ENCODE peak calls at places on chromosomes 13 and 19, in eight cellular contexts. A is fibroblast of villous mesenchyme, R is IMR-90, W is NCI-H1436, I is activated T-cell treated with anti-CD3 and anti-CD28 coated beads for 1 hour, J is G401, C is NCI-H2081 treated with DMSO at 0.1 percent for 48 hours, O is heart left ventricle. V is an unnamed sample.

GRCh38 chr13:104553156-104553555 is 1486.9 kb upstream of the SLC10A2 start:
- DNase-seq in R (peak), A (no peak), J (no peak), C (no peak), W (no peak), O (no peak), I (no peak), V (peak)

GRCh38 chr13:102696465-102696864 is 1.6 kb upstream of the METTL21C start:
- DNase-seq in O (no peak), C (no peak), I (no peak), A (no peak), W (no peak), R (no peak), J (no peak), V (no peak)

GRCh38 chr19:1239796-1240737 is 1.5 kb upstream of the ATP5F1D start:
- DNase-seq in O (peak), I (peak), W (peak), C (peak), J (peak), A (peak), R (peak), V (peak)

GRCh38 chr19:7871280-7871529 is 3.0 kb downstream of the PRR36 start:
- DNase-seq in A (no peak), C (no peak), W (no peak), O (no peak), J (no peak), R (no peak), I (no peak), V (no peak)

GRCh38 chr13:64274481-64275217 is 2859.0 kb upstream of the PCDH20 start:
- DNase-seq in O (no peak), R (peak), W (no peak), J (no peak), I (no peak), C (no peak), A (no peak), V (peak)

GRCh38 chr13:27954406-27954851 is 14.7 kb downstream of the CDX2 start:
- DNase-seq in O (no peak), C (no peak), W (no peak), A (peak), R (no peak), I (no peak), J (no peak), V (no peak)

GRCh38 chr19:55451163-55451521 is 8.0 kb upstream of the SHISA7 start:
- DNase-seq in A (no peak), W (no peak), J (no peak), R (no peak), C (no peak), O (no peak), I (no peak), V (no peak)

GRCh38 chr19:48806518-48806817 is 4.4 kb downstream of the BCAT2 start:
- DNase-seq in R (no peak), O (peak), A (no peak), C (no peak), J (peak), W (peak), I (no peak), V (no peak)

GRCh38 chr19:39828015-39828633 is 5.8 kb downstream of the DYRK1B start:
- DNase-seq in A (no peak), I (no peak), J (no peak), R (no peak), W (no peak), C (no peak), O (no peak), V (no peak)

GRCh38 chr19:55161571-55162322 is 4.2 kb upstream of the TNNI3 start:
- DNase-seq in R (no peak), J (no peak), C (no peak), A (no peak), I (no peak), W (no peak), O (no peak), V (no peak)

GRCh38 chr13:99014391-99014988 is 36.6 kb upstream of the DOCK9 start:
- DNase-seq in J (peak), C (no peak), O (no peak), I (no peak), W (no peak), R (no peak), A (no peak), V (no peak)

GRCh38 chr13:98761126-98761978 is 8.9 kb upstream of the SLC15A1 start:
- DNase-seq in O (no peak), C (no peak), J (no peak), I (no peak), W (no peak), A (peak), R (peak), V (peak)

GRCh38 chr19:42303876-42304275 is 1.5 kb upstream of the PAFAH1B3 start:
- DNase-seq in I (no peak), O (no peak), C (no peak), J (no peak), R (no peak), A (no peak), W (no peak), V (no peak)

GRCh38 chr13:20825476-20825875 is 51.7 kb upstream of the EEF1AKMT1 start:
- DNase-seq in O (no peak), I (no peak), R (peak), J (no peak), W (no peak), C (no peak), A (peak), V (peak)

GRCh38 chr13:113967729-113968462 is 6.0 kb downstream of the C13orf46 start:
- DNase-seq in O (peak), W (no peak), R (no peak), A (no peak), I (no peak), J (no peak), C (no peak), V (no peak)

GRCh38 chr19:9342610-9343304 is 18.8 kb downstream of the ZNF559 start:
- DNase-seq in I (no peak), O (no peak), J (no peak), W (no peak), R (no peak), A (no peak), C (no peak), V (peak)

GRCh38 chr19:39936622-39937021 is 2.2 kb upstream of the FCGBP start:
- DNase-seq in O (no peak), A (no peak), R (no peak), W (no peak), I (no peak), J (no peak), C (no peak), V (no peak)

GRCh38 chr13:59345316-59345715 is 818.4 kb downstream of the DIAPH3 start:
- DNase-seq in O (peak), J (no peak), A (no peak), W (no peak), C (no peak), I (no peak), R (no peak), V (peak)

GRCh38 chr13:23656637-23657036 is 86.4 kb downstream of the TNFRSF19 start:
- DNase-seq in C (no peak), A (peak), O (peak), J (no peak), W (no peak), R (peak), I (no peak), V (peak)

GRCh38 chr13:59364508-59365187 is 799.1 kb downstream of the DIAPH3 start:
- DNase-seq in O (no peak), I (no peak), W (no peak), C (no peak), A (no peak), R (no peak), J (no peak), V (no peak)

GRCh38 chr19:3434630-3435553 is 45.4 kb downstream of the SMIM24 start:
- DNase-seq in C (peak), O (peak), W (peak), I (peak), R (peak), A (peak), J (peak), V (peak)

GRCh38 chr19:6586056-6586455 is 4.9 kb downstream of the CD70 start:
- DNase-seq in A (no peak), I (no peak), J (no peak), W (no peak), R (no peak), O (no peak), C (no peak), V (no peak)

GRCh38 chr13:66427330-66427990 is 802.7 kb downstream of the PCDH9 start:
- DNase-seq in C (no peak), J (no peak), O (no peak), R (no peak), A (no peak), I (no peak), W (no peak), V (peak)

GRCh38 chr13:85074543-85075313 is 724.5 kb downstream of the SLITRK6 start:
- DNase-seq in O (no peak), I (no peak), R (no peak), C (no peak), W (no peak), A (no peak), J (no peak), V (no peak)

GRCh38 chr13:63625869-63626268 is 2210.2 kb upstream of the PCDH20 start:
- DNase-seq in O (no peak), W (no peak), R (peak), J (no peak), C (no peak), I (no peak), A (no peak), V (peak)

GRCh38 chr13:43054803-43055802 is 31.7 kb downstream of the DNAJC15 start:
- DNase-seq in A (peak), C (no peak), W (no peak), I (no peak), J (no peak), R (peak), O (peak), V (peak)

GRCh38 chr13:31887311-31887710 is 144.3 kb upstream of the FRY start:
- DNase-seq in O (no peak), I (no peak), A (peak), C (no peak), W (no peak), J (no peak), R (peak), V (peak)

GRCh38 chr19:4369888-4370260 is 26.5 kb downstream of the MPND start:
- DNase-seq in R (peak), O (peak), A (peak), J (peak), W (no peak), C (no peak), I (peak), V (peak)